ENCODE peak calls at places on chromosomes 7 and 10, in ten cellular contexts. P is activated CD4-positive, alpha-beta memory T cell treated with anti-CD3 and anti-CD28 coated beads for 36 hours; U is SJCRH30; B is GM10248; X is ELR; C is OCI-M1; Y is activated T-helper 9 cell treated with anti-CD3 and anti-CD28 coated beads, Interleukin-2, amount 50 U/mL, for 16 hours; A is heart left ventricle; L is stimulated activated CD4-positive, alpha-beta T cell treated with anti-CD3 and anti-CD28 coated beads, Interleukin-15, amount 100 ng/mL, for 24 hours; Z is activated T-cell treated with anti-CD3 and anti-CD28 coated beads, Interleukin-2, amount 50 U/mL, for 48 hours. I is an unnamed sample.

GRCh38 chr10:78977761-78978305 is 90.9 kb upstream of the ZMIZ1 start:
- DNase-seq in C (peak), Z (no peak), X (peak), A (peak), B (no peak), P (peak), L (no peak), Y (no peak), U (no peak), I (no peak)

GRCh38 chr7:100817097-100817496 is 10.2 kb downstream of the EPHB4 start:
- DNase-seq in P (no peak), L (no peak), C (no peak), Z (no peak), Y (no peak), B (no peak), A (no peak), U (no peak), X (no peak), I (no peak)

GRCh38 chr7:44383566-44383965 is 58.2 kb upstream of the CAMK2B start:
- DNase-seq in Z (no peak), X (peak), A (peak), L (no peak), B (no peak), P (no peak), Y (no peak), U (no peak), C (no peak), I (no peak)

GRCh38 chr7:111004297-111004901 is 86.5 kb upstream of the LRRN3 start:
- DNase-seq in U (no peak), L (no peak), X (no peak), Y (no peak), C (no peak), P (no peak), A (no peak), B (no peak), Z (no peak), I (no peak)

GRCh38 chr7:81691199-81691821 is 78.5 kb downstream of the HGF start:
- DNase-seq in L (no peak), Z (no peak), Y (no peak), P (no peak), C (no peak), B (no peak), U (no peak), A (no peak), X (peak), I (no peak)

GRCh38 chr10:43076876-43077420 is at the start of gene RET:
- DNase-seq in Z (peak), Y (no peak), L (peak), U (no peak), C (no peak), B (no peak), A (no peak), P (peak), X (peak), I (peak)

GRCh38 chr7:46750321-46750865 is 829.3 kb upstream of the IGFBP3 start:
- DNase-seq in X (no peak), A (no peak), Z (no peak), B (no peak), Y (no peak), U (no peak), P (no peak), L (no peak), C (no peak), I (no peak)

GRCh38 chr10:62852961-62853702 is 37.0 kb upstream of the EGR2 start:
- DNase-seq in X (no peak), L (peak), Y (no peak), Z (peak), A (no peak), P (peak), C (no peak), B (no peak), U (no peak), I (peak)

GRCh38 chr7:55235115-55235514 is 130.0 kb upstream of the LANCL2 start:
- DNase-seq in L (no peak), B (no peak), Z (no peak), X (no peak), A (no peak), P (no peak), C (no peak), U (no peak), Y (no peak), I (no peak)

GRCh38 chr7:39749177-39749576 is 125.8 kb downstream of the RALA start:
- DNase-seq in X (peak), U (no peak), A (no peak), Z (no peak), B (no peak), C (no peak), Y (no peak), P (no peak), L (no peak), I (no peak)

GRCh38 chr10:102003541-102003940 is 52.4 kb downstream of the ARMH3 start:
- DNase-seq in L (no peak), X (peak), C (no peak), Z (no peak), P (no peak), Y (no peak), B (no peak), U (no peak), A (no peak), I (no peak)

GRCh38 chr10:1289591-1289990 is 233.4 kb downstream of the WDR37 start:
- DNase-seq in Y (no peak), P (no peak), U (no peak), A (no peak), X (no peak), B (no peak), Z (no peak), L (no peak), C (no peak), I (no peak)

GRCh38 chr10:73836427-73836826 is 25.0 kb upstream of the NDST2 start:
- DNase-seq in L (no peak), B (no peak), Z (no peak), U (no peak), P (no peak), Y (no peak), X (no peak), A (no peak), C (no peak), I (no peak)

GRCh38 chr7:18426564-18427226 is 68.9 kb upstream of the HDAC9 start:
- DNase-seq in Z (no peak), C (no peak), P (no peak), Y (no peak), A (no peak), U (no peak), B (no peak), L (no peak), X (peak), I (no peak)

GRCh38 chr7:134645935-134646334 is 718 bp upstream of the BPGM start:
- DNase-seq in U (no peak), P (peak), X (peak), A (no peak), Z (no peak), Y (no peak), C (peak), L (peak), B (no peak), I (no peak)

GRCh38 chr10:14056545-14057332 is 274.0 kb downstream of the FRMD4A start:
- DNase-seq in P (no peak), B (no peak), X (peak), U (no peak), A (no peak), Y (no peak), Z (no peak), C (no peak), L (no peak), I (no peak)

GRCh38 chr7:117186631-117187030 is 136.2 kb downstream of the WNT2 start:
- DNase-seq in L (no peak), A (no peak), P (no peak), B (no peak), C (peak), X (no peak), Z (no peak), U (no peak), Y (no peak), I (no peak)

GRCh38 chr7:91995391-91995790 is 54.7 kb downstream of the AKAP9 start:
- DNase-seq in U (no peak), C (no peak), X (no peak), Y (no peak), Z (no peak), P (no peak), B (peak), L (no peak), A (no peak), I (no peak)

GRCh38 chr10:34731885-34732701 is 83.0 kb downstream of the PARD3 start:
- DNase-seq in B (no peak), U (no peak), A (no peak), Y (no peak), P (no peak), L (no peak), Z (no peak), X (peak), C (no peak), I (no peak)

GRCh38 chr10:72375173-72375572 is 20.5 kb upstream of the DNAJB12 start:
- DNase-seq in C (no peak), U (no peak), L (no peak), Z (no peak), B (no peak), X (no peak), P (no peak), Y (no peak), A (no peak), I (no peak)

GRCh38 chr7:105473163-105473562 is 48.9 kb downstream of the PUS7 start:
- DNase-seq in L (no peak), P (no peak), U (peak), Z (no peak), B (no peak), C (no peak), X (peak), Y (no peak), A (no peak), I (no peak)

GRCh38 chr10:15419279-15419874 is 48.3 kb upstream of the FAM171A1 start:
- DNase-seq in Y (no peak), P (peak), X (peak), U (peak), B (peak), A (no peak), L (peak), C (peak), Z (no peak), I (peak)

GRCh38 chr10:103512166-103512565 is 18.7 kb downstream of the NEURL1 start:
- DNase-seq in C (no peak), Y (no peak), X (no peak), Z (no peak), A (no peak), P (no peak), B (peak), U (no peak), L (no peak), I (no peak)